ENCODE peak calls at places on chromosomes 6 and 20, in five cellular contexts. One of them, this sample, is unnamed. For H3K4me1, the result is how much of the 10 kb centered on the place peaks cover.

GRCh38 chr6:83258517-83258916 is 65.4 kb downstream of the RWDD2A start:
- DNase-seq in heart left ventricle: no peak
- DNase-seq in suprapubic skin: no peak
- DNase-seq in stomach: no peak
- DNase-seq in upper lobe of left lung: no peak
- DNase-seq in this sample: no peak

GRCh38 chr6:33976425-33977360 is 169.2 kb downstream of the GRM4 start:
- DNase-seq in heart left ventricle: peak
- DNase-seq in suprapubic skin: peak
- DNase-seq in stomach: peak
- DNase-seq in upper lobe of left lung: no peak
- DNase-seq in this sample: no peak

GRCh38 chr6:161135695-161136591 is 137.9 kb downstream of the AGPAT4 start:
- DNase-seq in heart left ventricle: no peak
- DNase-seq in suprapubic skin: no peak
- DNase-seq in stomach: no peak
- DNase-seq in upper lobe of left lung: no peak
- DNase-seq in this sample: peak

GRCh38 chr6:27736686-27737085 is 175.5 kb downstream of the OR2B2 start:
- DNase-seq in heart left ventricle: no peak
- DNase-seq in suprapubic skin: no peak
- DNase-seq in stomach: no peak
- DNase-seq in upper lobe of left lung: no peak
- DNase-seq in this sample: no peak

GRCh38 chr6:19795211-19795610 is 42.0 kb upstream of the ID4 start:
- DNase-seq in heart left ventricle: no peak
- DNase-seq in suprapubic skin: no peak
- DNase-seq in stomach: no peak
- DNase-seq in upper lobe of left lung: no peak
- DNase-seq in this sample: no peak

GRCh38 chr6:35765739-35766138 is 10.7 kb upstream of the CLPSL2 start:
- DNase-seq in heart left ventricle: no peak
- DNase-seq in suprapubic skin: no peak
- DNase-seq in stomach: no peak
- DNase-seq in upper lobe of left lung: no peak
- DNase-seq in this sample: no peak

GRCh38 chr20:62048821-62049291 is 16.8 kb downstream of the TAF4 start:
- DNase-seq in heart left ventricle: no peak
- DNase-seq in suprapubic skin: no peak
- DNase-seq in stomach: no peak
- DNase-seq in upper lobe of left lung: no peak
- DNase-seq in this sample: no peak

GRCh38 chr6:157323924-157324276 is 581 bp upstream of the TMEM242 start:
- DNase-seq in heart left ventricle: peak
- DNase-seq in suprapubic skin: peak
- DNase-seq in stomach: peak
- DNase-seq in upper lobe of left lung: peak
- DNase-seq in this sample: peak

DNA sequence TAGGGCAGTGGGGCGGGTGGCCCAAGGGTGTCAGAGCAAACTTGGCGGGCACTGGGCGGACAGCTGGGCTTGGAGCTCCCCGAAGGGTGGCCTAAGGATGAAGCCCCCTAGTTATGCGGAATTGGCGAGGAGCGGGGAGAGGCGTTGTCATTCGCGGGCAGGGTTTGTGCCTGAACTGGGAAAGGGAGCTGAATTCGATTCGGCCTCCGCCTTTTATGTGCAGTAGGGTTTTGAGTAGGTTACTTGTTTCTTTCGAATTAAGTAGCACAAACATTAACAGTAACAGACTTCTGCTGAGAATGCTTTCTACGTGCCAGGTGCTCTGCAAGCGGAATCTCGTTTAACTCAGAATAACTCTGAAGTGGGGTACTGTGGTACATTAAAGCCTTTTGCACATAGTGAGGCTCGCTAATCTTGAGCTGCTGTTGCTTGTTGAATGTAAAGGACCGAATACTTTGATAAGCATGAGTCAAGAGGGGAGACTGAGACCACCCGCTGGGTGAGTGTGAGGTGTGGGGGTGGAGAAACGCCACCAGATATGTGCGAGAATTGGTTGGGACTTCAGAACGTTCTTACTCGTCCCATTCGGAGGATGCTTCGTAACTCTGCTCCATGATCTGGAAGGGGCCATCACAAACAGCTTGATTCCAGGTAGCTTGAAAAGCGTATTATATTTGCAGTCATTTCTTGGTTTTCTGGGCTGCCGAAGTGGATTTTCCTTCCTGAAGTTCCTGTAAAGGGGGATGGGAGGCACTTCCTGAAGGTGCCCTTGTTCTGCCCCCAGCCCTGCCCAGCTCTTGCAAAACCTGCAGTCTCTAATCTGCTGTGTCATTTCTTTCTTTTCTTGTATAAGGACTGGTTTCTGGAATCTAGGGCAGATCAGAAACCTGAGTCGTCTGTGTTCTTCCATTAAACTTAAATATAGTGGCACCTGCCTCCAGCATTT is 865 bp downstream of the RAB5IF start:
- DNase-seq in heart left ventricle: no peak
- DNase-seq in suprapubic skin: no peak
- DNase-seq in stomach: peak
- DNase-seq in upper lobe of left lung: peak
- DNase-seq in this sample: peak
- TF ChIP-seq POLR2A in heart left ventricle: no peak
- TF ChIP-seq POLR2A in suprapubic skin: no peak
- TF ChIP-seq POLR2A in stomach: no peak
- TF ChIP-seq POLR2A in upper lobe of left lung: no peak
- TF ChIP-seq POLR2A in this sample: no peak

DNA sequence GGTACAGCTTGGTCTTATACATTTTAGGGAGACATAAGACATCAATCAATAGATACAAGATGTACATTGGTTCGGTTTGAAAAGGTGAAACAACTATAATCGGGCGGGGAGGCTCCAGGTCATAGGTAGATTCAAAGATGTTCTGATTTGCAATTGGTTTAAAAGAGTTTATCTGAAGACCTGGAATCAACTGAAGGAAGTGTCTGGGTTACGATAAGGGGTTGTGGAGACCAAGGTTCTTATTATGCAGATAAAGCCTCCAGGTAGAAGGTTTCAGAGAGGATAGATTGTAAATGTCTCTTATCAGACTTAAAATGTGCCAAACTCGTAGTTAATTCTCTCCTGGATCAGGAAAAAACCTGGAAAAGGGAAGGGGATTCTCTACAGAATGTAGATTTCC is 5.9 kb upstream of the SERPINB6 start:
- DNase-seq in heart left ventricle: no peak
- DNase-seq in suprapubic skin: no peak
- DNase-seq in stomach: no peak
- DNase-seq in upper lobe of left lung: no peak
- DNase-seq in this sample: no peak
- H3K27ac ChIP-seq in heart left ventricle: no peak
- H3K27ac ChIP-seq in suprapubic skin: no peak
- H3K27ac ChIP-seq in stomach: no peak
- H3K27ac ChIP-seq in upper lobe of left lung: no peak
- H3K27ac ChIP-seq in this sample: no peak

GRCh38 chr6:132236281-132236680 is 165.0 kb downstream of the MOXD1 start:
- DNase-seq in heart left ventricle: no peak
- DNase-seq in suprapubic skin: no peak
- DNase-seq in stomach: no peak
- DNase-seq in upper lobe of left lung: no peak
- DNase-seq in this sample: no peak

GRCh38 chr6:132236744-132237143 is 164.5 kb downstream of the MOXD1 start:
- DNase-seq in heart left ventricle: no peak
- DNase-seq in suprapubic skin: no peak
- DNase-seq in stomach: no peak
- DNase-seq in upper lobe of left lung: no peak
- DNase-seq in this sample: no peak

GRCh38 chr6:132235596-132236280 is 165.5 kb downstream of the MOXD1 start:
- DNase-seq in heart left ventricle: no peak
- DNase-seq in suprapubic skin: no peak
- DNase-seq in stomach: no peak
- DNase-seq in upper lobe of left lung: no peak
- DNase-seq in this sample: no peak

GRCh38 chr6:132231121-132231520 is 170.2 kb downstream of the MOXD1 start:
- DNase-seq in heart left ventricle: no peak
- DNase-seq in suprapubic skin: no peak
- DNase-seq in stomach: no peak
- DNase-seq in upper lobe of left lung: no peak
- DNase-seq in this sample: no peak

GRCh38 chr6:132234356-132234755 is 166.9 kb downstream of the MOXD1 start:
- DNase-seq in heart left ventricle: no peak
- DNase-seq in suprapubic skin: no peak
- DNase-seq in stomach: no peak
- DNase-seq in upper lobe of left lung: no peak
- DNase-seq in this sample: no peak
- H3K4me1 ChIP-seq in heart left ventricle: under half
- H3K4me1 ChIP-seq in suprapubic skin: under half
- H3K4me1 ChIP-seq in stomach: under half
- H3K4me1 ChIP-seq in upper lobe of left lung: under half
- H3K4me1 ChIP-seq in this sample: under half

DNA sequence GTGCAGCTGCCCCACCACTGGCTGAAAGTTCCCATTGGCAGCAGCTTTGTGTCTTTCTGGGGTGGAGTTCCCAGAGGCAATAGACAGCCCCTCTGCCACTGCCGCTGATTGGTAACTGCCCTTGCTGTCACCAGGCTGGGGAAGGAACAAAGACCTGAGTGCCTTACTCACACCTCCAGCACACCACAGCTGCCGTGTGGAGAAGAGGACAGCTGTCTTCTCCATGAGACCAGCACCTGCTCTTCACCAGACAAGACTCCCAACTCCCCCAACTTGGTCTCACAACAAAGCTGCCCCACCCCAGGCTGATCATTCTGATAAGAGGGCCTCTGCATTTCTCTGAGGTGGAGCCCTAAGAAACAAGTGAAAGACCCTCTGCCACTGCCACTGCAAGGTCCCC is 39.7 kb upstream of the PTCHD4 start:
- DNase-seq in heart left ventricle: peak
- DNase-seq in suprapubic skin: no peak
- DNase-seq in stomach: no peak
- DNase-seq in upper lobe of left lung: no peak
- DNase-seq in this sample: no peak
- TF ChIP-seq POLR2A in heart left ventricle: no peak
- TF ChIP-seq POLR2A in suprapubic skin: no peak
- TF ChIP-seq POLR2A in stomach: no peak
- TF ChIP-seq POLR2A in upper lobe of left lung: no peak
- TF ChIP-seq POLR2A in this sample: no peak

GRCh38 chr6:142878407-142878806 is 66.6 kb downstream of the HIVEP2 start:
- DNase-seq in heart left ventricle: no peak
- DNase-seq in suprapubic skin: no peak
- DNase-seq in stomach: no peak
- DNase-seq in upper lobe of left lung: no peak
- DNase-seq in this sample: no peak

GRCh38 chr6:142872376-142872775 is 72.6 kb downstream of the HIVEP2 start:
- DNase-seq in heart left ventricle: no peak
- DNase-seq in suprapubic skin: no peak
- DNase-seq in stomach: no peak
- DNase-seq in upper lobe of left lung: no peak
- DNase-seq in this sample: no peak

GRCh38 chr6:142871910-142872331 is 73.1 kb downstream of the HIVEP2 start:
- DNase-seq in heart left ventricle: no peak
- DNase-seq in suprapubic skin: no peak
- DNase-seq in stomach: no peak
- DNase-seq in upper lobe of left lung: peak
- DNase-seq in this sample: no peak

GRCh38 chr6:142870787-142871371 is 74.1 kb downstream of the HIVEP2 start:
- DNase-seq in heart left ventricle: no peak
- DNase-seq in suprapubic skin: no peak
- DNase-seq in stomach: no peak
- DNase-seq in upper lobe of left lung: no peak
- DNase-seq in this sample: no peak

DNA sequence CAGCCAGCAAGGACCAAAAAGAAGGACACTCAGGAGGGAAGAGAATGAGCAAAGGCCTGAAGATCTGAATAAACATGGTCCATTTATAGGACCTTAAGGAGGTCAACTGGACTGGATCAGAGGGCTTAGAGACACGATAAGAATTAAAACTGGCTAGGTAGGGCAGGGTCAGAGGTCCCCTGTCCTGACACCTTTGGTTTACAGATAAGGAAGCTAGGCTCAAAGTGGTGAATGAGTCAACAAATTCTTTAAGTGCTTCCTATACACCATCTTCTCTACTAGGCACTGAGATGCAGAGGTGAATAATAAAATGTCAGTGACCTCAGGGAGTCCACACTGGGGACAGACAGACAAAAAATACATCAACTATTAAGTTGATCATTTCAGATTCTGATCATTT is 70.3 kb downstream of the HIVEP2 start:
- DNase-seq in heart left ventricle: no peak
- DNase-seq in suprapubic skin: no peak
- DNase-seq in stomach: no peak
- DNase-seq in upper lobe of left lung: no peak
- DNase-seq in this sample: no peak
- H3K27ac ChIP-seq in heart left ventricle: peak
- H3K27ac ChIP-seq in suprapubic skin: no peak
- H3K27ac ChIP-seq in stomach: no peak
- H3K27ac ChIP-seq in upper lobe of left lung: no peak
- H3K27ac ChIP-seq in this sample: no peak

GRCh38 chr6:149324428-149324827 is 6.9 kb downstream of the TAB2 start:
- DNase-seq in heart left ventricle: no peak
- DNase-seq in suprapubic skin: no peak
- DNase-seq in stomach: no peak
- DNase-seq in upper lobe of left lung: no peak
- DNase-seq in this sample: no peak
- H3K4me1 ChIP-seq in heart left ventricle: half or more
- H3K4me1 ChIP-seq in suprapubic skin: under half
- H3K4me1 ChIP-seq in stomach: under half
- H3K4me1 ChIP-seq in upper lobe of left lung: half or more
- H3K4me1 ChIP-seq in this sample: under half

GRCh38 chr20:32761417-32761830 is 761 bp upstream of the DNMT3B start:
- DNase-seq in heart left ventricle: no peak
- DNase-seq in suprapubic skin: no peak
- DNase-seq in stomach: no peak
- DNase-seq in upper lobe of left lung: no peak
- DNase-seq in this sample: no peak

GRCh38 chr20:32762754-32763201 is 593 bp downstream of the DNMT3B start:
- DNase-seq in heart left ventricle: peak
- DNase-seq in suprapubic skin: no peak
- DNase-seq in stomach: no peak
- DNase-seq in upper lobe of left lung: no peak
- DNase-seq in this sample: no peak

GRCh38 chr20:32761831-32762753 is at the start of gene DNMT3B:
- DNase-seq in heart left ventricle: peak
- DNase-seq in suprapubic skin: no peak
- DNase-seq in stomach: peak
- DNase-seq in upper lobe of left lung: peak
- DNase-seq in this sample: peak

GRCh38 chr20:32763202-32763999 is 1.2 kb downstream of the DNMT3B start:
- DNase-seq in heart left ventricle: no peak
- DNase-seq in suprapubic skin: no peak
- DNase-seq in stomach: no peak
- DNase-seq in upper lobe of left lung: no peak
- DNase-seq in this sample: peak

GRCh38 chr20:32764000-32764960 is 2.1 kb downstream of the DNMT3B start:
- DNase-seq in heart left ventricle: no peak
- DNase-seq in suprapubic skin: no peak
- DNase-seq in stomach: no peak
- DNase-seq in upper lobe of left lung: no peak
- DNase-seq in this sample: no peak
- TF ChIP-seq POLR2A in heart left ventricle: no peak
- TF ChIP-seq POLR2A in suprapubic skin: no peak
- TF ChIP-seq POLR2A in stomach: no peak
- TF ChIP-seq POLR2A in upper lobe of left lung: no peak
- TF ChIP-seq POLR2A in this sample: no peak

This sample was measured in thyroid gland.